ENCODE peak calls at places on chromosomes 3 and 15, in seven cellular contexts. B is A549, J is SK-N-SH, H is K562, L is H1, K is HepG2, G is GM12878. Z is an unnamed sample.

GRCh38 chr3:184177331-184177731 is 2.7 kb downstream of the AP2M1 start:
- DNase-seq in H (no peak), J (no peak), G (no peak), B (no peak), K (no peak), L (no peak), Z (peak; percentile 30)

GRCh38 chr3:112984485-112984884 is 6.3 kb upstream of the GTPBP8 start:
- DNase-seq in H (no peak), L (no peak), G (no peak), K (peak; percentile 7), B (no peak), J (no peak), Z (peak; percentile 12)

GRCh38 chr3:116815321-116815720 is 105.7 kb downstream of the TUSC7 start:
- DNase-seq in L (no peak), G (no peak), K (no peak), B (no peak), H (no peak), J (no peak), Z (no peak)

GRCh38 chr3:43389388-43390254 is 103.3 kb downstream of the SNRK start:
- DNase-seq in H (no peak), L (no peak), K (peak; percentile 30), J (no peak), G (peak; percentile 19), B (no peak), Z (peak; percentile 88)

GRCh38 chr3:133915685-133916639 is 20.3 kb upstream of the RAB6B start:
- DNase-seq in K (no peak), B (no peak), H (no peak), G (no peak), L (no peak), J (no peak), Z (no peak)

GRCh38 chr3:67437090-67437489 is 217.3 kb downstream of the SUCLG2 start:
- DNase-seq in J (peak; percentile 12), G (no peak), K (peak; percentile 10), H (no peak), B (no peak), L (no peak), Z (peak; percentile 25)

GRCh38 chr3:107670991-107671390 is 148.2 kb downstream of the BBX start:
- DNase-seq in J (no peak), G (no peak), H (no peak), B (no peak), L (no peak), K (no peak), Z (no peak)

GRCh38 chr3:188788621-188789081 is 383.1 kb upstream of the TPRG1 start:
- DNase-seq in B (no peak), L (no peak), J (no peak), G (no peak), K (no peak), H (no peak), Z (peak; percentile 97)

GRCh38 chr3:63064216-63064755 is 189.1 kb upstream of the CADPS start:
- DNase-seq in B (no peak), L (no peak), G (no peak), H (no peak), K (no peak), J (no peak), Z (no peak)

GRCh38 chr15:66704783-66705113 is 2.7 kb downstream of the SMAD6 start:
- DNase-seq in G (no peak), L (no peak), H (no peak), K (no peak), J (no peak), B (no peak), Z (no peak)

GRCh38 chr15:45714501-45715488 is 80.0 kb downstream of the SQOR start:
- DNase-seq in L (peak; percentile 38), J (peak; percentile 56), H (peak; percentile 55), G (no peak), B (peak; percentile 60), K (peak; percentile 51), Z (peak; percentile 72)

GRCh38 chr3:108494862-108495531 is 15.4 kb downstream of the MYH15 start:
- DNase-seq in H (no peak), L (no peak), J (peak; percentile 28), K (no peak), G (no peak), B (no peak), Z (no peak)

GRCh38 chr3:123344941-123345594 is 103.8 kb downstream of the ADCY5 start:
- DNase-seq in H (no peak), K (no peak), G (no peak), L (no peak), B (no peak), J (no peak), Z (no peak)

GRCh38 chr3:46214751-46215352 is 6.7 kb upstream of the CCR1 start:
- DNase-seq in L (no peak), B (peak; percentile 2), J (no peak), K (no peak), H (no peak), G (no peak), Z (no peak)

GRCh38 chr3:14125193-14126016 is 553 bp downstream of the TMEM43 start:
- DNase-seq in L (no peak), K (peak; percentile 72), B (peak; percentile 83), J (no peak), G (no peak), H (peak; percentile 64), Z (peak; percentile 94)

GRCh38 chr3:59451041-59451763 is 401.4 kb upstream of the CFAP20DC start:
- DNase-seq in L (no peak), J (no peak), G (peak; percentile 97), H (no peak), B (no peak), K (no peak), Z (no peak)

GRCh38 chr3:118945834-118946233 is 88.8 kb downstream of the IGSF11 start:
- DNase-seq in B (no peak), L (no peak), H (no peak), G (no peak), J (peak; percentile 44), K (no peak), Z (no peak)

GRCh38 chr3:31439888-31440287 is 92.8 kb upstream of the STT3B start:
- DNase-seq in G (no peak), J (no peak), K (no peak), B (no peak), H (no peak), L (no peak), Z (no peak)

GRCh38 chr3:190326361-190326760 is 4.1 kb upstream of the CLDN1 start:
- DNase-seq in L (no peak), B (no peak), G (no peak), H (no peak), K (no peak), J (no peak), Z (no peak)

DNA sequence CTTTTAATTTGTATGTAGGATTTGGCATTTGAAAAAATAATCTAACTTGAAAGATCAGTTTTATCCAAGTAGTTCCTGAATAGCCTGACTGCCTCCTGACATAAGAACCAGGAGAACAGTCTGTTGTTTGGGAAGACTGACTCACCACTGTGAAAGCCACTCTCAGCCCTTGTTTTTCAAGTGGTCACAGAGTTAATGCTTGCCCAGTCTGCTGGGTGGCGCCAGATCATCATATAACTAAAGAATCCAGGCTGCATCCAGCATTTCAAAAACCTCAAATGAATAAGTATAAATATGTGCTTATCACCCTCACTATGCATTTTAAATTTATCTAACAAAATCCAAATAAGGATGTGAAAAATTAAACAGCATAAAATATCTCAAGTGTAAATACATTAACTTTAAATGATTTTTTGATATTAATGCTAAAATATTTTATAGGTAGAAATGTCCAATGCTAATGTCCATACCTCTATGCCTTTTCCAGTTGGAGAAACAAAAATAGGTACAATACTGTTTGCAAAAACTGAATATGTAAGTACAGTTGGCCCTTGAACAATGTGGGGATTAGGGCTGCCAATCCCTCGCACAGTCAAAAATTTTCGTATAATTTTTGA is 26.9 kb upstream of the ZBBX start:
- DNase-seq in G (no peak), H (no peak), L (peak; percentile 31), J (peak; percentile 8), K (peak; percentile 56), B (peak; percentile 53), Z (peak; percentile 15)
- TF ChIP-seq RFX5 in G (no peak), H (no peak), L (no peak), J (no peak), K (no peak), B (no peak), Z (no peak)

GRCh38 chr3:149577801-149578200 is 80.0 kb downstream of the WWTR1 start:
- DNase-seq in B (no peak), K (no peak), H (no peak), G (no peak), J (no peak), L (no peak), Z (no peak)
- H3K4me2 ChIP-seq in B (peak overlapping the region; percentile 83), K (no peak overlapping the region), H (no peak overlapping the region), G (no peak overlapping the region), J (no peak overlapping the region), L (no peak overlapping the region), Z (no peak overlapping the region)

GRCh38 chr15:44029003-44029402 is 166.1 kb downstream of the FRMD5 start:
- DNase-seq in B (no peak), J (no peak), L (no peak), K (no peak), H (no peak), G (no peak), Z (no peak)

GRCh38 chr15:44034334-44034733 is 160.7 kb downstream of the FRMD5 start:
- DNase-seq in H (no peak), K (no peak), G (no peak), B (no peak), J (no peak), L (no peak), Z (no peak)

GRCh38 chr15:44028349-44028748 is 166.7 kb downstream of the FRMD5 start:
- DNase-seq in J (no peak), K (no peak), B (no peak), G (no peak), H (no peak), L (no peak), Z (peak; percentile 58)

GRCh38 chr15:44033894-44034293 is 161.2 kb downstream of the FRMD5 start:
- DNase-seq in K (no peak), B (peak; percentile 15), H (no peak), G (no peak), J (peak; percentile 21), L (no peak), Z (peak; percentile 58)

DNA sequence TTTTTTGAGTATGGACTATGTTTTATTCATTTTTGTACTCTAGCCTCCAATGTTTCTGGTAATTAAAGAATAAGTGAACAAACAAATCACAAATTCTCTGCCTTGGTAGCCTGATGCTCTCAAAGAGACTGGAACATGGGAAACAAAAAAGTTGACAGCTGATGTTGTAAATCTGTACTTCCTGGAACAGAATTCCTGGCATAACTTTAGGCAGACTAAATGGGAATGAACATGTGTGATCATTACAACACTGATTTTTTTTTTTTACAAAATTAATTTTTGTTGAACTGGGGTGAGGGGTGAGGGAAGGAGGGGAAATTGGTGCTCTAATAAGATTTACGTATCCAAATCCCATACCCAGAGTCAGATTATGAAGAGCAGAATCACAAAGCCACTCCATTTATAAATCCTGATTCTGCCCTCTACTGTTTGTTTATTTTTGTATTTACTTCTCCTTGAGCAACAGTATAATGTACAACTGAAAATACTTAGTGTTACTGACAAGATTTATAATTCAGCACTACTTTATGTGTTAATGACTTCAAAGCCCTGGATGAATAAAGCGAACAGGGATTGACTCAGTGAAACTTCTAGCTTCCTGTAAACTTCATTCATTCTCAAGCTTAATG is 165.0 kb downstream of the FRMD5 start:
- DNase-seq in G (no peak), K (no peak), L (no peak), J (no peak), B (no peak), H (no peak), Z (peak; percentile 60)
- TF ChIP-seq RFX5 in G (no peak), K (no peak), L (no peak), J (no peak), B (no peak), H (no peak), Z (no peak)

GRCh38 chr3:47533481-47533880 is 20.0 kb upstream of the ELP6 start:
- DNase-seq in G (no peak), J (no peak), B (no peak), K (no peak), H (no peak), L (no peak), Z (no peak)
- H3K4me2 ChIP-seq in G (no peak overlapping the region), J (no peak overlapping the region), B (no peak overlapping the region), K (no peak overlapping the region), H (no peak overlapping the region), L (no peak overlapping the region), Z (no peak overlapping the region)

GRCh38 chr3:151768393-151768930 is 34.7 kb downstream of the AADACL2 start:
- DNase-seq in H (no peak), G (no peak), J (no peak), B (peak; percentile 63), L (no peak), K (no peak), Z (no peak)
- TF ChIP-seq RFX5 in H (no peak), G (no peak), J (no peak), B (no peak), L (no peak), K (no peak), Z (no peak)

Z was measured in IMR-90.